ENCODE peak calls at places on chromosomes 1 and 21, in five cellular contexts. F, H, M, L and O are unnamed samples.

GRCh38 chr1:28796321-28797213 is 15.4 kb upstream of the OPRD1 start:
- DNase-seq in F (no peak), H (no peak), M (no peak), L (no peak), O (no peak)

GRCh38 chr1:53341521-53341895 is 13.6 kb upstream of the LRP8 start:
- DNase-seq in F (no peak), H (no peak), M (no peak), L (no peak), O (no peak)

GRCh38 chr1:31733389-31734219 is 29.8 kb upstream of the COL16A1 start:
- DNase-seq in F (no peak), H (no peak), M (no peak), L (no peak), O (no peak)

GRCh38 chr21:17813353-17813752 is 5.8 kb downstream of the C21orf91 start:
- DNase-seq in F (no peak), H (no peak), M (no peak), L (no peak), O (no peak)

GRCh38 chr1:23407036-23407630 is 17.4 kb downstream of the TCEA3 start:
- DNase-seq in F (no peak), H (no peak), M (no peak), L (no peak), O (no peak)

GRCh38 chr21:17921579-17922530 is 102.7 kb upstream of the C21orf91 start:
- DNase-seq in F (no peak), H (no peak), M (peak; percentile 33), L (peak; percentile 14), O (peak; percentile 95)

GRCh38 chr1:51697160-51697559 is 80.3 kb downstream of the OSBPL9 start:
- DNase-seq in F (no peak), H (no peak), M (no peak), L (no peak), O (no peak)

GRCh38 chr1:86778510-86779218 is 74.3 kb downstream of the SH3GLB1 start:
- DNase-seq in F (no peak), H (no peak), M (no peak), L (no peak), O (no peak)

GRCh38 chr1:178137238-178137637 is 43.3 kb downstream of the RASAL2 start:
- DNase-seq in F (no peak), H (no peak), M (no peak), L (no peak), O (no peak)

GRCh38 chr21:28899744-28900143 is 92.9 kb downstream of the LTN1 start:
- DNase-seq in F (no peak), H (no peak), M (peak; percentile 20), L (no peak), O (no peak)

GRCh38 chr1:16451868-16452528 is 11.5 kb downstream of the NECAP2 start:
- DNase-seq in F (no peak), H (no peak), M (no peak), L (no peak), O (no peak)

GRCh38 chr1:229156819-229157218 is 114.1 kb upstream of the RAB4A start:
- DNase-seq in F (no peak), H (peak; percentile 57), M (no peak), L (peak; percentile 75), O (no peak)

GRCh38 chr1:1925437-1926345 is 6.6 kb upstream of the TMEM52 start:
- DNase-seq in F (peak; percentile 43), H (no peak), M (no peak), L (no peak), O (no peak)

GRCh38 chr1:107536266-107536665 is 395.4 kb downstream of the NTNG1 start:
- DNase-seq in F (no peak), H (no peak), M (no peak), L (no peak), O (peak; percentile 87)

GRCh38 chr21:37463083-37463780 is 96.7 kb downstream of the DYRK1A start:
- DNase-seq in F (no peak), H (peak; percentile 17), M (peak; percentile 23), L (peak; percentile 61), O (peak; percentile 14)

GRCh38 chr1:119702384-119702783 is 9.3 kb upstream of the PHGDH start:
- DNase-seq in F (no peak), H (no peak), M (no peak), L (no peak), O (peak; percentile 87)

GRCh38 chr1:27377760-27378495 is 3.3 kb upstream of the FCN3 start:
- DNase-seq in F (no peak), H (no peak), M (no peak), L (no peak), O (no peak)

GRCh38 chr1:232962761-232963357 is 12.4 kb downstream of the NTPCR start:
- DNase-seq in F (no peak), H (no peak), M (no peak), L (peak; percentile 62), O (no peak)

GRCh38 chr21:14773777-14774345 is 227.7 kb upstream of the SAMSN1 start:
- DNase-seq in F (peak; percentile 44), H (no peak), M (no peak), L (peak; percentile 76), O (peak; percentile 5)

GRCh38 chr21:28857720-28858119 is 135.0 kb downstream of the LTN1 start:
- DNase-seq in F (no peak), H (no peak), M (no peak), L (no peak), O (no peak)

GRCh38 chr1:8858888-8859706 is 19.4 kb downstream of the ENO1 start:
- DNase-seq in F (no peak), H (no peak), M (no peak), L (peak; percentile 80), O (no peak)

GRCh38 chr1:51926171-51926812 is 47.8 kb upstream of the NRDC start:
- DNase-seq in F (no peak), H (no peak), M (no peak), L (peak; percentile 79), O (peak; percentile 3)

GRCh38 chr1:81635816-81636215 is 164.9 kb upstream of the ADGRL2 start:
- DNase-seq in F (no peak), H (no peak), M (no peak), L (peak; percentile 35), O (no peak)

GRCh38 chr1:5640845-5641244 is 351.4 kb downstream of the NPHP4 start:
- DNase-seq in F (no peak), H (no peak), M (no peak), L (peak; percentile 55), O (no peak)

GRCh38 chr1:77888071-77888428 is 374 bp upstream of the NEXN start:
- DNase-seq in F (no peak), H (peak; percentile 12), M (peak; percentile 42), L (no peak), O (no peak)

GRCh38 chr1:236868625-236869467 is 73.8 kb downstream of the MTR start:
- DNase-seq in F (no peak), H (peak; percentile 40), M (peak; percentile 45), L (peak; percentile 77), O (peak; percentile 16)

GRCh38 chr1:206505702-206506375 is 1.5 kb upstream of the RASSF5 start:
- DNase-seq in F (peak; percentile 6), H (peak; percentile 58), M (no peak), L (peak; percentile 41), O (no peak)
- H3K27ac ChIP-seq in F (no peak overlapping the region), H (no peak overlapping the region), M (no peak overlapping the region), L (no peak overlapping the region), O (no peak overlapping the region)

DNA sequence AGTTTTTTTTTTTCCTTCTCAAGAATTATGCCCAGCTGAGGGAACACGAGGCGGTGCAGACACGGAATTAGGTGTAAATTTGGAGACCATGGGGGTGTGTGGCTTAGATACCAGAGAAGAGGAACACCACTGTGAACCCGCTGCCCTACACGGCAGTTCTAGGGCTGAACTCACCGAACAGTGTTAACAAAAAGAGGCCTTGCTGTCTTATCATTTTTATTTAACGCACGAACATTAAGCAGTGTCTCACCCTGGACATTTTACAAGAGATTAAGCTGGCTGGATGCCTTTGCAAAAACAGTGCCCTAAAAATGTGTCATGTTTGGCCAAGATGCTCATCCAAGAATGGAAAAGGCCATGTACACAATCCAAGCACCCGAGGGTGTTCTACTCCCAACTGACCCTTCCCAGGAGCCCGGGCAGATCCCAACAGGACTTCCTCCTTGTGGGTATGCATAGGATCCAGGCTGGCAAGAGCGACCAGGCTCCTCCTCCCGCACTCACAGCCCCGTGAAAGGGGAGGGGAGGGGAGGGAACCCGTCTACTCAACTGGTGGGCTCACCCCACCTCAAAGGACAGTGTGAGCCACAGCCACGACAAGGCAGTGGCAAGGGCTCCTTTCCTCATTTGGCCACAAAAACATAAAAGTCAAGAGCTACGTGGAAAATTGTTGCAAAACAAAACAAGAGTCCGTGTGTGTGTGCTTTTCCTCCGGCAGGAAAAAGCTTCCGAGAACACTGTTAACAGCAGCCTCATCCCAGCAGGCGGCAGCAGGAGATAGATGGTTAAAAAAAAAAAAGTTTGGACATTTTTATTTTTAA is 20.3 kb downstream of the C2CD2 start:
- DNase-seq in F (no peak), H (no peak), M (no peak), L (no peak), O (no peak)
- H3K27ac ChIP-seq in F (peak overlapping the region; percentile 53), H (peak overlapping the region; percentile 60), M (peak overlapping the region; percentile 31), L (no peak overlapping the region), O (peak overlapping the region; percentile 96)

GRCh38 chr1:38786040-38786436 is 73.5 kb downstream of the RRAGC start:
- DNase-seq in F (no peak), H (no peak), M (no peak), L (no peak), O (no peak)
- H3K27ac ChIP-seq in F (no peak overlapping the region), H (no peak overlapping the region), M (no peak overlapping the region), L (no peak overlapping the region), O (no peak overlapping the region)

GRCh38 chr1:3890389-3891328 is 9.4 kb downstream of the C1orf174 start:
- DNase-seq in F (peak; percentile 35), H (no peak), M (no peak), L (no peak), O (no peak)
- H3K27ac ChIP-seq in F (no peak overlapping the region), H (no peak overlapping the region), M (no peak overlapping the region), L (no peak overlapping the region), O (no peak overlapping the region)

GRCh38 chr21:44878053-44878982 is 4.8 kb upstream of the PTTG1IP start:
- DNase-seq in F (no peak), H (no peak), M (no peak), L (no peak), O (no peak)

GRCh38 chr21:44881586-44881939 is 8.1 kb upstream of the PTTG1IP start:
- DNase-seq in F (peak; percentile 30), H (no peak), M (no peak), L (no peak), O (no peak)

GRCh38 chr21:44884059-44884458 is 10.6 kb upstream of the PTTG1IP start:
- DNase-seq in F (peak; percentile 18), H (no peak), M (no peak), L (no peak), O (no peak)

GRCh38 chr21:44883250-44883649 is 9.8 kb upstream of the PTTG1IP start:
- DNase-seq in F (peak; percentile 34), H (no peak), M (no peak), L (no peak), O (no peak)

DNA sequence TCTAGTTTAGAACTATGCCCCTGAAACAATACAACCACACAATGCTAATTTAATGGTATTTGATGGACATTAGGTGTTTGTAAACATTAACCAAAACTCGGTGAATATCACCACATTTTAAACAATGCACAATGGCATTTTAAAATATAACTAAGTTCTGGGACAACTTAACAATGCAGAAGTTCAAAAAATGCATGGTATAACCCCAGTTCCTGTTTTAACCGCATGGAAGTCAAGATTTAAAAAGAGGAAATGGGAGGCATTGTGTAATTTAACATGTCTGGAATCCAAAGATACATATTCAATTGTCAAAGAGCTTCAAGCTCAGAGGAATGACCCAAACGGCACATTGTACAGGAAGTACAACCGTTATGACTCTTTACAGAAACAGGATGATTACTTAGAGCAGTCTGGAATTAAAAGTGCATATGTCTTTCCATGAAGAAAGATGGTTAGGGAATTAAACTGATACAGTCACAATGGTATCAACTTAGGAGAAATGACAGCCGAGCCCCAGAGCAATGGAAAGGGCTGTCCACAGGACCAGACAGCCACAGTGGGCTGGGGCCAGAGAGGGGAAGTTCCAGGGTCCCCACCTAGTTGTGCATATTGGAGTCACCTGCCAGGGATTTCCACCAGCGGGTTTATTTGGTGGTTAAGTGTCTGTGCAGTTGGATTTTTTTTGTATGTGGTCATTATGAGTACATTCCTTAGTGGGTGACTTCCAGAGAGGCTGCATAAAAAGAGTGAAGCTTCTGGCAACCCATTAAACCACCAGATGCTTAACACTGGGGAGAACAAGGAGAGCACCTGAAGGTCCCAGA is 7.5 kb upstream of the PTTG1IP start:
- DNase-seq in F (peak; percentile 47), H (no peak), M (no peak), L (no peak), O (no peak)
- H3K27ac ChIP-seq in F (peak overlapping the region; percentile 36), H (peak overlapping the region; percentile 22), M (no peak overlapping the region), L (no peak overlapping the region), O (peak overlapping the region; percentile 33)